ENCODE peak calls at places on chromosome 17, in four cellular contexts. F is suprapubic skin, W is fibroblast of villous mesenchyme, Q is keratinocyte. Y is an unnamed sample.

GRCh38 chr17:45868276-45868675 is 23.6 kb downstream of the SPPL2C start:
- DNase-seq in F (no peak), W (peak), Q (no peak), Y (no peak)

GRCh38 chr17:6471531-6472465 is 27.5 kb downstream of the PIMREG start:
- DNase-seq in F (no peak), W (peak), Q (peak), Y (no peak)

GRCh38 chr17:77681820-77682219 is 276.7 kb upstream of the TNRC6C start:
- DNase-seq in F (peak), W (peak), Q (no peak), Y (no peak)

GRCh38 chr17:72697602-72698146 is 394.8 kb downstream of the SLC39A11 start:
- DNase-seq in F (no peak), W (peak), Q (no peak), Y (no peak)

GRCh38 chr17:77875881-77876509 is 82.5 kb upstream of the TNRC6C start:
- DNase-seq in F (no peak), W (no peak), Q (no peak), Y (no peak)

GRCh38 chr17:67082110-67082509 is 37.8 kb downstream of the CACNG1 start:
- DNase-seq in F (no peak), W (no peak), Q (no peak), Y (no peak)

GRCh38 chr17:17433260-17433659 is 43.5 kb upstream of the MED9 start:
- DNase-seq in F (no peak), W (peak), Q (no peak), Y (no peak)

GRCh38 chr17:9886141-9886930 is 18.7 kb downstream of the RCVRN start:
- DNase-seq in F (no peak), W (no peak), Q (no peak), Y (no peak)

GRCh38 chr17:76734080-76734840 is 2.9 kb downstream of the SRSF2 start:
- DNase-seq in F (no peak), W (peak), Q (no peak), Y (no peak)

GRCh38 chr17:17514993-17515920 is 19.1 kb upstream of the RASD1 start:
- DNase-seq in F (no peak), W (peak), Q (no peak), Y (no peak)

GRCh38 chr17:61054430-61054829 is 345.2 kb upstream of the TBX2 start:
- DNase-seq in F (no peak), W (no peak), Q (no peak), Y (no peak)

GRCh38 chr17:42674755-42675347 is 1.9 kb downstream of the PLEKHH3 start:
- DNase-seq in F (no peak), W (no peak), Q (no peak), Y (no peak)

GRCh38 chr17:28553000-28553505 is 629 bp upstream of the UNC119 start:
- DNase-seq in F (no peak), W (no peak), Q (no peak), Y (no peak)

GRCh38 chr17:45406107-45406506 is 26.6 kb downstream of the ARHGAP27 start:
- DNase-seq in F (no peak), W (no peak), Q (no peak), Y (no peak)

GRCh38 chr17:18860161-18860972 is 2.4 kb downstream of the PRPSAP2 start:
- DNase-seq in F (no peak), W (no peak), Q (no peak), Y (no peak)

GRCh38 chr17:48577330-48577945 is 712 bp downstream of the HOXB4 start:
- DNase-seq in F (no peak), W (peak), Q (no peak), Y (no peak)

GRCh38 chr17:31172388-31172787 is 77.6 kb downstream of the NF1 start:
- DNase-seq in F (no peak), W (no peak), Q (no peak), Y (no peak)

GRCh38 chr17:18236494-18236893 is 11.1 kb downstream of the LLGL1 start:
- DNase-seq in F (no peak), W (no peak), Q (no peak), Y (no peak)

GRCh38 chr17:6078370-6078950 is 8.3 kb downstream of the WSCD1 start:
- DNase-seq in F (no peak), W (no peak), Q (no peak), Y (no peak)

GRCh38 chr17:17075037-17075755 is 32.9 kb downstream of the MPRIP start:
- DNase-seq in F (no peak), W (peak), Q (no peak), Y (no peak)

GRCh38 chr17:46810837-46811236 is 7.7 kb downstream of the WNT3 start:
- DNase-seq in F (no peak), W (no peak), Q (no peak), Y (no peak)

GRCh38 chr17:73160980-73161630 is 3.7 kb upstream of the SSTR2 start:
- DNase-seq in F (no peak), W (no peak), Q (no peak), Y (no peak)

GRCh38 chr17:27782791-27783206 is 17.5 kb downstream of the NOS2 start:
- DNase-seq in F (no peak), W (no peak), Q (no peak), Y (no peak)

GRCh38 chr17:27569257-27569722 is 61.7 kb upstream of the LGALS9 start:
- DNase-seq in F (no peak), W (peak), Q (no peak), Y (no peak)

GRCh38 chr17:56096026-56096807 is 57.1 kb upstream of the ANKFN1 start:
- DNase-seq in F (no peak), W (no peak), Q (no peak), Y (no peak)

GRCh38 chr17:2244545-2245525 is 58.8 kb downstream of the SMG6 start:
- DNase-seq in F (peak), W (peak), Q (no peak), Y (no peak)

GRCh38 chr17:50642722-50643656 is 8.3 kb downstream of the ABCC3 start:
- DNase-seq in F (no peak), W (no peak), Q (peak), Y (no peak)

GRCh38 chr17:60321336-60322055 is 70.4 kb downstream of the USP32 start:
- DNase-seq in F (no peak), W (no peak), Q (no peak), Y (no peak)

GRCh38 chr17:57782642-57783337 is 37.7 kb upstream of the CCDC182 start:
- DNase-seq in F (no peak), W (no peak), Q (no peak), Y (no peak)

GRCh38 chr17:43943769-43944418 is 1.6 kb upstream of the PPY start:
- DNase-seq in F (peak), W (peak), Q (peak), Y (peak)

GRCh38 chr17:83107656-83108048 is 28.2 kb downstream of the METRNL start:
- DNase-seq in F (no peak), W (no peak), Q (no peak), Y (no peak)

GRCh38 chr17:43874293-43874692 is 27.3 kb downstream of the CD300LG start:
- DNase-seq in F (no peak), W (no peak), Q (no peak), Y (no peak)

GRCh38 chr17:28252436-28252835 is 66.6 kb upstream of the TMEM97 start:
- DNase-seq in F (no peak), W (no peak), Q (peak), Y (no peak)

GRCh38 chr17:75013077-75013391 is 564 bp downstream of the MRPL58 start:
- DNase-seq in F (no peak), W (no peak), Q (no peak), Y (no peak)

GRCh38 chr17:14107889-14108288 is 38.6 kb downstream of the COX10 start:
- DNase-seq in F (no peak), W (no peak), Q (no peak), Y (no peak)

GRCh38 chr17:14112407-14112806 is 43.1 kb downstream of the COX10 start:
- DNase-seq in F (no peak), W (no peak), Q (no peak), Y (no peak)

GRCh38 chr17:14118951-14119350 is 49.6 kb downstream of the COX10 start:
- DNase-seq in F (no peak), W (no peak), Q (no peak), Y (no peak)

GRCh38 chr17:14116263-14117024 is 47.1 kb downstream of the COX10 start:
- DNase-seq in F (no peak), W (no peak), Q (no peak), Y (no peak)

GRCh38 chr17:14113137-14113536 is 43.8 kb downstream of the COX10 start:
- DNase-seq in F (no peak), W (no peak), Q (no peak), Y (no peak)
- TF ChIP-seq CTCF in F (no peak), W (peak), Q (no peak), Y (no peak)

GRCh38 chr17:51718945-51719344 is 439.6 kb downstream of the CA10 start:
- DNase-seq in F (no peak), W (no peak), Q (no peak), Y (no peak)
- TF ChIP-seq CTCF in F (no peak), W (no peak), Q (no peak), Y (no peak)

GRCh38 chr17:79028496-79029326 is 4.7 kb downstream of the C1QTNF1 start:
- DNase-seq in F (no peak), W (no peak), Q (no peak), Y (no peak)
- TF ChIP-seq CTCF in F (no peak), W (no peak), Q (peak), Y (no peak)

DNA sequence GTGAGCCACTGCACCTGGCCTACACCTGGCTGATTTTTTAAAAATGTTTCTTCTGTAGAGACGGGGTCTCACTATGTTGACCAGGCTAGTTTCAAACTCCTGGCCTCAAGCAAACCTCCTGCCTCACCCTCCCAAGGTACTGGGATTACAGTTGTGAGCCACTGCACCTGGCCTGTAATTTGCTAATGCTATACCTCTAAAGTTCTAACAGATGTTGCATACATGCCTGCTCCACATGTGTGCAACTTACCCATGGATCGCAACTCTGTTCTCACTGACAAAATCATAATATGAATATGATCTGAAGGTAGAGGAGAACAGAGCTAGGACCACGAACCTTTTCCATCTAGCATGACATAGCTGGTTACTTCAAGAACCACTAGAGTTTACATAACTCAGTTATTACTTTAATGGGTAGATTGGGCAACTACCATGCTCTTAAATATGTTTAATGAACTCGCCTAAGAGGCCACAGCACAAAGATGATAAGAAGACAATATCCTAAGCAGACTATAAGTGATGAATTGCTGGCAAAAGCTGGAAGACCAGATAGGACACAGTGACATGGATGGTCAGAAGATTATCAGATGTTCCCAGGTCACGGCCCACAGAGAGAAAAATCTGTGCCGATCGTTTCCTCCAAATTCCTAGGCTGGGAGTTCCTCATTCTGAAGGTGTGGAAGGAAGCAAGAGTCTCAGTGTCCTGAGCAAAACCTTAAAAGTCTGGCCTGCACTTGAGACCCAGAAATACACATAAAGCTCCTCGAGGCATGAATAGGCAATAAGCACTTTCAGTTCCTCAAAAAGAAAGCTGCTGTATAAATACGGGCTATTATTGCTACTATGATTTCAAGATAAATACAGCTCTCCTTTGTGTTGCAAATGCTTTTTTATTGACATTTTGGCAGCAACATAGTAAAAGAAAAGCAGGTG is 53.6 kb upstream of the ICAM2 start:
- DNase-seq in F (no peak), W (peak), Q (no peak), Y (no peak)
- TF ChIP-seq CTCF in F (no peak), W (no peak), Q (no peak), Y (no peak)

DNA sequence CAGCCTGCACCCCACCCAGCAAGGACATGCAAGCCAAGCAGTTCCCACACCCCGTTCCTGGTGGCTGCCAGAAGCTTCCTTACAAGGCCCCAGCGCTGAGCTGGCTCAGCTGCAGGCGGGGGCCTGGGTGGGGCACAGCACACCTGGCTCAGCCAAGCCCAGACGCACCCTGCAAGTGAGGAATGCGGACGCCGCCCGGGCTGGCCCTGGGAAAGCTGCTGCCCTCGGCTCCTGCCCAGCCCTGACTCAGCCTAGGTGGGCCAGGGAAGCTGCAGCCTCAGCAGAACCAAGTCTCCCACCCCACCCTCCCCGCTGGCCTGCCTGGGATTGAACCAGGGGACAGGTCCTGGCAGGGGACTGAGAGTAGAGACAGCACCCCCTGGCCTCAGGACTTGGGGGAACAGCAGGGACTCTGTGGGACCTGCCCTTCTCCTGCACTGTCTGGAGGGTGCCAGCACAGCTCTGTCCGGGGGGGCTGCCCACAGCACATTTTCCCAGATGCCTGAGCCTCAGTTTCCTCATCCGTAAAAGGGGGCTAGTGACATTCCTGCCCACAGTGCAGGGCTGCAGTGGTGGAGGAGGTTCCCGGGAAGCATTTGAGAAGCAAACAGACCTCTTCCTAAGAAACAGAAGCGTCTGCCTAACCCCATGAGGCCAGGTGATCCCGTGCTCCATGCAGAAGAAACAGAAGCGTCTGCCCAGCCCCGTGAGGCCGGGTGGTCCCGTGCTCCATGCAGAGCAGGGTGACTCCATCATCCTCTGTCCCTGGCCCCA is 29.9 kb upstream of the KRT17 start:
- DNase-seq in F (no peak), W (no peak), Q (peak), Y (no peak)
- TF ChIP-seq CTCF in F (no peak), W (no peak), Q (peak), Y (no peak)

DNA sequence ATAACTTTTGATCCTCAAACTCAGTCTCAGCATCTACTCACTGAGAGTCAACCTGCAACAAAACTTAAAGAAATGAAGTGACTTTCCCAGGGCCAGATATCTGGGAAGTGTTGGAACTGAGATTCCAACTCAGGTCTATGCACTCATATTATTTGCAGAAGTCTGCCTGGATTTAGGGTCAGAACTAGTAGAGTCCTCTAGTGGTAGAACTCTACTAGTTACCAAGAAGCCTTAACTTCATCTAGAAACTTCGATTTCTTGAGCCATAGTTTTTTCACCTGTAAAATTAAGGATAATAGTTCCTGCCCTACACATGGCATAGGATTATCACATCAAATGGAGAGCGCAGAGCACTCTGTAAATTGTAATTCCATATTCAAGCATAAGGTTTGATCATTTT is 23.4 kb upstream of the KRT24 start:
- DNase-seq in F (no peak), W (peak), Q (no peak), Y (no peak)
- TF ChIP-seq CTCF in F (no peak), W (peak), Q (peak), Y (no peak)

GRCh38 chr17:3693099-3693498 is 2.9 kb downstream of the P2RX5 start:
- DNase-seq in F (no peak), W (no peak), Q (no peak), Y (no peak)

GRCh38 chr17:3689262-3690093 is 6.5 kb downstream of the P2RX5 start:
- DNase-seq in F (no peak), W (no peak), Q (no peak), Y (no peak)

GRCh38 chr17:3692346-3692745 is 3.6 kb downstream of the P2RX5 start:
- DNase-seq in F (no peak), W (no peak), Q (no peak), Y (no peak)

GRCh38 chr17:3690094-3690715 is 5.8 kb downstream of the P2RX5 start:
- DNase-seq in F (no peak), W (no peak), Q (no peak), Y (no peak)

GRCh38 chr17:3691539-3692166 is 4.3 kb downstream of the P2RX5 start:
- DNase-seq in F (no peak), W (no peak), Q (no peak), Y (no peak)
- TF ChIP-seq CTCF in F (no peak), W (no peak), Q (peak), Y (no peak)

GRCh38 chr17:38564869-38565268 is 40.9 kb downstream of the SRCIN1 start:
- DNase-seq in F (no peak), W (no peak), Q (no peak), Y (no peak)

GRCh38 chr17:38562903-38563302 is 42.8 kb downstream of the SRCIN1 start:
- DNase-seq in F (no peak), W (no peak), Q (no peak), Y (no peak)

GRCh38 chr17:38564254-38564605 is 41.5 kb downstream of the SRCIN1 start:
- DNase-seq in F (no peak), W (no peak), Q (no peak), Y (no peak)

GRCh38 chr17:38562215-38562569 is 43.6 kb downstream of the SRCIN1 start:
- DNase-seq in F (no peak), W (no peak), Q (no peak), Y (no peak)

GRCh38 chr17:38563362-38564253 is 42.1 kb downstream of the SRCIN1 start:
- DNase-seq in F (no peak), W (no peak), Q (no peak), Y (no peak)
- TF ChIP-seq CTCF in F (no peak), W (no peak), Q (no peak), Y (no peak)

GRCh38 chr17:81120695-81121621 is 44.3 kb upstream of the PVALEF start:
- DNase-seq in F (no peak), W (no peak), Q (no peak), Y (no peak)

GRCh38 chr17:81117672-81118198 is 47.6 kb upstream of the PVALEF start:
- DNase-seq in F (no peak), W (no peak), Q (no peak), Y (no peak)

GRCh38 chr17:81118308-81119221 is 46.7 kb upstream of the PVALEF start:
- DNase-seq in F (no peak), W (no peak), Q (no peak), Y (no peak)

GRCh38 chr17:81120149-81120484 is 45.2 kb upstream of the PVALEF start:
- DNase-seq in F (no peak), W (no peak), Q (no peak), Y (no peak)

GRCh38 chr17:81119223-81120148 is 45.8 kb upstream of the PVALEF start:
- DNase-seq in F (peak), W (peak), Q (peak), Y (peak)
- TF ChIP-seq CTCF in F (peak), W (peak), Q (peak), Y (peak)